ENCODE peak calls at places on chromosome 22, in eight cellular contexts. B, D, Q, J, W, N, V and M are unnamed samples.
A peak's percentile ranks its signal among the peaks of the same experiment; 100 is the strongest.

GRCh38 chr22:31448382-31448781 is 41.3 kb downstream of the EIF4ENIF1 start:
- DNase-seq in D (no peak), W (peak; percentile 9), V (no peak), B (no peak), N (no peak), J (no peak), Q (no peak), M (no peak)

GRCh38 chr22:33431300-33431699 is 373.1 kb upstream of the SYN3 start:
- DNase-seq in N (no peak), B (no peak), W (no peak), V (no peak), J (no peak), Q (no peak), D (no peak), M (no peak)

GRCh38 chr22:28043269-28043668 is 124.2 kb upstream of the PITPNB start:
- DNase-seq in W (no peak), J (no peak), D (peak; percentile 70), B (no peak), Q (no peak), V (no peak), N (no peak), M (no peak)

GRCh38 chr22:31627223-31627731 is 34.7 kb downstream of the PISD start:
- DNase-seq in B (no peak), D (no peak), V (no peak), N (no peak), Q (no peak), W (peak; percentile 39), J (no peak), M (no peak)

GRCh38 chr22:27473533-27473932 is 328.0 kb downstream of the MN1 start:
- DNase-seq in J (no peak), W (no peak), V (no peak), B (no peak), D (no peak), Q (no peak), N (no peak), M (no peak)

GRCh38 chr22:36586250-36586649 is 57.3 kb upstream of the EIF3D start:
- DNase-seq in N (no peak), D (no peak), B (no peak), V (no peak), W (no peak), J (no peak), Q (no peak), M (no peak)

GRCh38 chr22:23398701-23399366 is 181.3 kb downstream of the IGLL1 start:
- DNase-seq in D (no peak), V (no peak), Q (no peak), B (no peak), W (no peak), N (no peak), J (no peak), M (no peak)

GRCh38 chr22:31968022-31968421 is 23.7 kb downstream of the YWHAH start:
- DNase-seq in D (no peak), B (peak; percentile 74), W (no peak), N (no peak), J (no peak), Q (no peak), V (no peak), M (no peak)

GRCh38 chr22:33656808-33657628 is 263.3 kb downstream of the LARGE1 start:
- DNase-seq in D (no peak), J (no peak), Q (no peak), V (no peak), N (no peak), W (no peak), B (no peak), M (no peak)

GRCh38 chr22:36081023-36081431 is 52.4 kb upstream of the RBFOX2 start:
- DNase-seq in J (no peak), N (peak; percentile 87), Q (no peak), V (no peak), B (no peak), D (peak; percentile 88), W (peak; percentile 74), M (no peak)

GRCh38 chr22:25053153-25053805 is 100.8 kb downstream of the KIAA1671 start:
- DNase-seq in Q (no peak), D (no peak), W (no peak), V (peak; percentile 27), N (no peak), J (no peak), B (no peak), M (no peak)

GRCh38 chr22:30906946-30907345 is 61.6 kb downstream of the MORC2 start:
- DNase-seq in B (no peak), D (no peak), W (no peak), V (no peak), N (no peak), J (no peak), Q (no peak), M (peak; percentile 6)

GRCh38 chr22:34903416-34903815 is 162.5 kb upstream of the ISX start:
- DNase-seq in W (no peak), B (no peak), N (no peak), J (no peak), D (no peak), Q (no peak), V (no peak), M (no peak)

GRCh38 chr22:28742562-28742962 is 723 bp downstream of the HSCB start:
- DNase-seq in W (no peak), J (no peak), D (no peak), B (no peak), N (no peak), V (no peak), Q (no peak), M (no peak)

GRCh38 chr22:39893526-39893925 is at the start of gene ENTHD1:
- DNase-seq in D (no peak), B (no peak), V (no peak), J (no peak), W (no peak), N (no peak), Q (no peak), M (no peak)

GRCh38 chr22:32815059-32815458 is 13.6 kb downstream of the TIMP3 start:
- DNase-seq in D (no peak), W (no peak), V (no peak), B (no peak), N (no peak), J (no peak), Q (no peak), M (no peak)

DNA sequence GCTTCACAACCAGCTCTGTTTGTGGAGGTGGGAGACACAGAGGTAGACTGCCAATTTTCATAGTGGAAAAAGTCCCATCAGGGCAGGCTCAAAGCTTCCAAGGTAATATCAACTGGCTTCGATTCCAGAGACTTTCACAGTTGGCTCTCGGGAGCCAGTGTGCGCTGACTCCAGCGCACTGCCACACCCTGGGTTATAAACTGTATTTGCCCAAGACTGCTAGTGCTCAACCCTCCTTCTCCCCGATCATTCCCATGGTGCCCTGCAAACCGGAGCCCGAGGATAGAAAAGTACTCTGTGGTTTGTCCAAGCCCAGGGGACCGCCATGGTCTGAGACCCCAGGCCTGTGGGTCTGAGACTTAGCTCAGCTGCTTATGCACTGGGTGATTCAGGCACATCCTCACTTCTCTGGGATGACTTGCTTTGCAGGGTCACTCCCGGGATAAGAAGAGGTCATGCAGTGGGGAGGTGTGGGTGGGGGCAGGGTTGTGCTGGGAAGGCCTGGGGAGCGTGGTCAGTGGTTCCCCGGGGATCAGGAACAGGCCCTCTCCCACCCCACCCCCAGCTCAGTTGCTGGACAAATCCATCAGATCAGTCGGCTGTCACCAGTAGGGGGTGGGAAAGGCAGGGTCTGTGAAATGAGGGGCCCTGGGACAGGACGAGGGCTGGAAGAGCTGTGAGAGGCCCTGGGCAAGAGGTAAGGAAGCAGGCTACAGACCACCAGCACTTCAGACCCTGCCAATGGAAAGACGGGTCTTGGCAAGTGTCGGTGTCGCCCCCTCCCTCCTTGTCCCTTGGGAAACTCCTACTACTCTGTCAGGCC is 26.7 kb upstream of the PICK1 start:
- DNase-seq in N (no peak), B (no peak), W (no peak), J (no peak), V (no peak), Q (no peak), D (peak; percentile 34), M (no peak)
- TF ChIP-seq CTCF in N (peak; percentile 38), B (no peak), W (no peak), J (no peak), V (no peak), Q (no peak), D (no peak), M (no peak)

GRCh38 chr22:43053176-43053575 is 36.0 kb downstream of the TTLL1 start:
- DNase-seq in N (no peak), W (no peak), B (no peak), V (no peak), J (no peak), Q (no peak), D (no peak), M (no peak)
- TF ChIP-seq CTCF in N (peak; percentile 44), W (peak; percentile 15), B (no peak), V (no peak), J (peak; percentile 38), Q (peak; percentile 55), D (peak; percentile 3), M (no peak)

DNA sequence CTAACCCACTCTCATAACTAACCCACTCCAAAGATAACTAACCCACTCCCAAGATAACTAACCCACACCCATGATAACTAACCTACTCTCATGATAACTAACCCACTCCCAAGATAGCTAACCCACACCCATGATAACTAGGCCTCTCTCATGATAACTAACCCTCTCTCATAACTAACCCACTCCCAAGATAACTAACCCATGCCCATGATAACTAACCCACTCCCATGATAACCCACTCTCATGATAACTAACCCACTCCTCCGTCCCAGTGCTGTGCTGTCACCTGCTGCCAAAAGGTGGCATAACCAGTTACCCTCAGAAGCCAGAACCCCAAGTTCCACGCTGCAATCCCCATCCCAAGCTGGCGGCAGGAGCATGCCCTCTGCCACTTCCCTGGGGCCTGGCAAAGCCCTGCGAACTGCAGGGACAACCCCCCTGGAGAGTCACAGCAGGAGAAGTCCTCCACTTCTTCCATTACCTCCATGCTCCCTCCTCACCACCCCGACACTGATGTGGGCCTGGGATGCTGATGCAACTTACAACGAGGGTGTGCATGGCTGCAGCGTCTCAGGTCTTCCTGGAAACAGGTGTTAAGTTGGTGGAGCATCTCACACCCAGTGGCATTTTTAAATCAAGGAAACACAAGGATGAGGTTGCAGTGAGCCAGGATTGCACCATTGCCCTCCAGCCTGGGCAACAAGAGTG is 30.8 kb upstream of the CELSR1 start:
- DNase-seq in W (no peak), N (no peak), Q (no peak), D (no peak), B (no peak), V (no peak), J (no peak), M (no peak)
- TF ChIP-seq CTCF in W (no peak), N (peak; percentile 17), Q (no peak), D (no peak), B (no peak), V (no peak), J (peak; percentile 13), M (no peak)

DNA sequence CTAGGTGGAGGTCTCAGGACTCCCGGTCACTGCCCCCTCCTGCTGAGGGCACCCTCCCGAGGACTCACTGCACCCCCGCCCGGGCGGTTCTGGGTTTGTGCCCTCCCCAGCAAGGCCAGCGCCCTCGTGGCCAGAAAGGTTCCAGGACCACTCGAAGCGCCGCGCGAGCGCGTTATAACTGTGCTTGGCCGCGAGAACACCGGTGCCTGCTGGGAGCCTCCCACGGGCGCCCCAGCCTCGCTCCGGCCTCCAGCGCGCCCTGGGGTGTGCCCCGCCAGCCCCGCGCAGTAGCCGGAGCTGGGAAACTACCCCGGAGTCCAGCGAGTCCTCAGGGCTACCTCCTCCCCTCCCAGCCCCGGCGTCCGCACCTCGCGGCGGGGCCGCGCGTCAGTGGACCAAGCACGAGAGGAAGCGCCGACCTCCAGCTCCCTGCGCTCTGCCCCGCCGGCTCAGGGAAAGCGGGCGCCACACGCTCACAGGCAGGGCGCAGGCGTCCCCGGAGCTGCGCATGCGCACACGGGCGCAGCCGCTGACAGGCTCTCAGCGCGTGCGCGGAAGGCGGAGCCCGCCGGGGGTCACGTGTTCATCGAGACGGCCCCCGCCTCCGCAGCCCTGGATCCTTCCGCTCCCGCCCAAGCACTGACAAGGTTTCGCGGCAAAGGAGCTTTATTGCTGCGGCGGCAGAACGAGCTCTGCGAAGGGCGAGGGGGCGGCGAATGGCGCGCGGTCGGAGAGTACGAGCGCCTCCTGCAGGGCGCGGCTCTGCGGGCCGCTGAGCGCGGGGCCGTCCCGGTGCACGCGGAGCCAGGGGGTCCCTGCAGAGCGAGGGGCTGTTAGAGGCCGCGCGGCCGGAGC is at the start of gene SCO2:
- DNase-seq in D (peak; percentile 99), W (peak; percentile 98), N (peak; percentile 95), J (peak; percentile 95), B (peak; percentile 96), Q (peak; percentile 99), V (peak; percentile 94), M (peak; percentile 97)
- TF ChIP-seq CTCF in D (peak; percentile 51), W (peak; percentile 31), N (peak; percentile 48), J (peak; percentile 65), B (no peak), Q (no peak), V (peak; percentile 68), M (peak; percentile 64)